ENCODE peak calls at places on chromosomes 7 and 10, in six cellular contexts. One of them, this sample, is unnamed.

GRCh38 chr7:40101201-40101600 is 33.2 kb downstream of the MPLKIP start:
- DNase-seq in BJ: no peak
- DNase-seq in NCI-H1092 treated with DMSO at 0.1 percent for 48 hours: no peak
- DNase-seq in NCI-H69: no peak
- DNase-seq in OCI-M1: no peak
- DNase-seq in right atrium auricular region: no peak
- DNase-seq in this sample: no peak

GRCh38 chr10:8424555-8425201 is 370.2 kb downstream of the GATA3 start:
- DNase-seq in BJ: no peak
- DNase-seq in NCI-H1092 treated with DMSO at 0.1 percent for 48 hours: no peak
- DNase-seq in NCI-H69: no peak
- DNase-seq in OCI-M1: no peak
- DNase-seq in right atrium auricular region: no peak
- DNase-seq in this sample: no peak

GRCh38 chr10:13684813-13685511 is 98.2 kb downstream of the PRPF18 start:
- DNase-seq in BJ: no peak
- DNase-seq in NCI-H1092 treated with DMSO at 0.1 percent for 48 hours: peak
- DNase-seq in NCI-H69: no peak
- DNase-seq in OCI-M1: no peak
- DNase-seq in right atrium auricular region: no peak
- DNase-seq in this sample: no peak

GRCh38 chr10:101071266-101071884 is 9.6 kb downstream of the KAZALD1 start:
- DNase-seq in BJ: no peak
- DNase-seq in NCI-H1092 treated with DMSO at 0.1 percent for 48 hours: no peak
- DNase-seq in NCI-H69: no peak
- DNase-seq in OCI-M1: peak
- DNase-seq in right atrium auricular region: peak
- DNase-seq in this sample: no peak

GRCh38 chr7:5643280-5643679 is 138.2 kb downstream of the RNF216 start:
- DNase-seq in BJ: no peak
- DNase-seq in NCI-H1092 treated with DMSO at 0.1 percent for 48 hours: no peak
- DNase-seq in NCI-H69: no peak
- DNase-seq in OCI-M1: no peak
- DNase-seq in right atrium auricular region: no peak
- DNase-seq in this sample: peak

GRCh38 chr10:130357226-130357625 is 221.0 kb downstream of the GLRX3 start:
- DNase-seq in BJ: no peak
- DNase-seq in NCI-H1092 treated with DMSO at 0.1 percent for 48 hours: no peak
- DNase-seq in NCI-H69: no peak
- DNase-seq in OCI-M1: no peak
- DNase-seq in right atrium auricular region: no peak
- DNase-seq in this sample: no peak

GRCh38 chr10:116857156-116857555 is 7.9 kb downstream of the ENO4 start:
- DNase-seq in BJ: no peak
- DNase-seq in NCI-H1092 treated with DMSO at 0.1 percent for 48 hours: no peak
- DNase-seq in NCI-H69: no peak
- DNase-seq in OCI-M1: no peak
- DNase-seq in right atrium auricular region: no peak
- DNase-seq in this sample: no peak

GRCh38 chr7:20474244-20474643 is 141.2 kb upstream of the ABCB5 start:
- DNase-seq in BJ: no peak
- DNase-seq in NCI-H1092 treated with DMSO at 0.1 percent for 48 hours: no peak
- DNase-seq in NCI-H69: no peak
- DNase-seq in OCI-M1: no peak
- DNase-seq in right atrium auricular region: no peak
- DNase-seq in this sample: no peak